ENCODE peak calls at places on chromosomes 5 and 9, in four cellular contexts. N is A549, W is transverse colon, I is esophagus muscularis mucosa. A is an unnamed sample.
A peak's percentile ranks its signal among the peaks of the same experiment; 100 is the strongest.

GRCh38 chr9:95852059-95853032 is 23.1 kb upstream of the ERCC6L2 start:
- DNase-seq in N (peak; percentile 13), W (no peak), I (no peak), A (no peak)

GRCh38 chr9:80839821-80840670 is 849.3 kb downstream of the TLE1 start:
- DNase-seq in N (no peak), W (no peak), I (no peak), A (no peak)

GRCh38 chr9:129889936-129890717 is 54.9 kb downstream of the USP20 start:
- DNase-seq in N (no peak), W (peak; percentile 69), I (no peak), A (no peak)

GRCh38 chr9:97807681-97808080 is 45.3 kb upstream of the FOXE1 start:
- DNase-seq in N (no peak), W (no peak), I (no peak), A (no peak)

GRCh38 chr9:109241931-109242330 is 74.9 kb upstream of the FRRS1L start:
- DNase-seq in N (no peak), W (no peak), I (no peak), A (no peak)

GRCh38 chr5:142920888-142921612 is 150.9 kb downstream of the ARHGAP26 start:
- DNase-seq in N (no peak), W (no peak), I (no peak), A (no peak)

GRCh38 chr9:118992813-118993747 is 376.2 kb downstream of the BRINP1 start:
- DNase-seq in N (no peak), W (no peak), I (no peak), A (no peak)

GRCh38 chr9:68999393-69000105 is 14.4 kb downstream of the PRKACG start:
- DNase-seq in N (peak; percentile 69), W (peak; percentile 73), I (no peak), A (no peak)

GRCh38 chr5:151096001-151096373 is 15.2 kb upstream of the TNIP1 start:
- DNase-seq in N (no peak), W (no peak), I (no peak), A (no peak)

GRCh38 chr9:34675048-34675714 is 12.7 kb upstream of the CCL27 start:
- DNase-seq in N (peak; percentile 79), W (peak; percentile 78), I (no peak), A (no peak)

GRCh38 chr9:121349009-121349408 is 21.0 kb downstream of the STOM start:
- DNase-seq in N (no peak), W (no peak), I (no peak), A (no peak)

GRCh38 chr5:96936431-96937221 is 746 bp downstream of the LNPEP start:
- DNase-seq in N (peak; percentile 21), W (peak; percentile 51), I (no peak), A (peak; percentile 13)

GRCh38 chr5:59790399-59791130 is 103.0 kb downstream of the PDE4D start:
- DNase-seq in N (peak; percentile 77), W (no peak), I (no peak), A (no peak)

GRCh38 chr5:78607864-78608263 is 40.7 kb downstream of the LHFPL2 start:
- DNase-seq in N (no peak), W (no peak), I (no peak), A (no peak)

GRCh38 chr5:80182802-80183645 is 72.8 kb downstream of the SERINC5 start:
- DNase-seq in N (peak; percentile 12), W (peak; percentile 26), I (no peak), A (no peak)

GRCh38 chr9:110125207-110125751 is 82.7 kb downstream of the C9orf152 start:
- DNase-seq in N (peak; percentile 94), W (peak; percentile 93), I (peak; percentile 97), A (peak; percentile 79)

GRCh38 chr9:110129460-110129859 is 78.5 kb downstream of the C9orf152 start:
- DNase-seq in N (no peak), W (no peak), I (no peak), A (no peak)

GRCh38 chr5:61467766-61468482 is 135.9 kb downstream of the ZSWIM6 start:
- DNase-seq in N (no peak), W (no peak), I (no peak), A (no peak)

GRCh38 chr9:37198831-37199230 is 78.5 kb downstream of the ZCCHC7 start:
- DNase-seq in N (no peak), W (no peak), I (no peak), A (no peak)

DNA sequence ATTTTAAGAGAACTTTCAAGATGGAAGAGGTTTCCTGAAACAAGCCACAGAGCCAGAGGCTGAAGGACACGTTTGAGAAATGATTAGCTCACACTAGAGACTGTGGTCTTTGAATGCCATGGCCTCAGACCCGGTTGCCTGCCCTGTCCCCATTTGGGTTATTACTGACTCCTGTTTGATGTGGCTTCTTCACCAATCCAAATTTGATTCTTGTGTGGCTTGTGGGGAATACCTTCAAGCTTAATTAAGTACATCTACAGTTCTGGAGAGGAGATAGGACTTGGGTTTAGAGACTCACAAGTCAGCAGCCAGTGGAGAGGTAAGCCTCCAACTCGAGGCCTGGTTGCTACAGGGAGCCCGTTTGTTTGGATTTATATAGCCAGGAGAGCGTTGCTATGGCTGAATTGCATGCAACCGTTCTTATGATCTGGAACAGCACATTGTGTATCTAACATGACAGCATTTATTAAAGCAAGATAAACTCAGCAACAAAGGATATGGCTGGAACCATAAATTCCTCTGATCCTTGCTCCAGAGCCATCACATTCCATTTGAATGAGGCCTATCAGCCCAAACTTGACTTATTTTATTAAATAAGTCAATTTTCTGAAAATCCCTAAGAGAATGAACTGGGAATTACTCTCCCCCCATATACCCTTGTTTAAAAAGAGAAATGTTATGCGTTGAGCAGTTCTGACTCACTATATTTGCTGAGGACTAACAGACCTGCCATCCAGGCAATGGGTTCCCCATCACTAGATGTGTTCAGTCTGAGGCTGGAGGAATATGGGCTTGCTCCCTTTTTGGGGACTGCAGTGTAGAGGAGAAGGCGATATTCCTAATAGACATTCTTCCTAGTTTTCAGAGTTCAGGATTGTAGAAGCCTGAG is 88.4 kb upstream of the TNFSF8 start:
- DNase-seq in N (no peak), W (peak; percentile 34), I (no peak), A (no peak)
- TF ChIP-seq EP300 in N (no peak), W (peak; percentile 95), I (peak; percentile 88), A (no peak)

GRCh38 chr9:22008662-22009562 is at the start of gene CDKN2B:
- DNase-seq in N (no peak), W (peak; percentile 97), I (peak; percentile 96), A (peak; percentile 93)

GRCh38 chr9:22005700-22006605 is 3.2 kb downstream of the CDKN2B start:
- DNase-seq in N (no peak), W (no peak), I (no peak), A (no peak)

GRCh38 chr9:22005083-22005699 is 3.9 kb downstream of the CDKN2B start:
- DNase-seq in N (no peak), W (no peak), I (no peak), A (no peak)

GRCh38 chr9:22010881-22011625 is 1.9 kb upstream of the CDKN2B start:
- DNase-seq in N (no peak), W (no peak), I (no peak), A (no peak)

DNA sequence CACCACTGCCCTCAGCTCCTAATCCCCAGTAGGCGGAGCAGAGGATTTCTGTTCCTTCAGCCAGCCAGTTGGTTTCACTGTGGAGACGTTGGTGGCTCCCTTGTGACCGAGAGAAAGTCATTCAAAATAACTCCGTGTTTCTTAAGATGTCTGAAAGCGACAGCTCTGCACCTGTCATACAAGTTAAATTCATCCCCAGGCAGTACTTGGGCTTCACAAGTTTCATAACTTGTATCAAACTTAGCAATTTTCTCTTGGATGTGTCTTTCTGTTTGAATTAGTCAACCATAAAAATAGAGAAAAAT is 410 bp upstream of the CDKN2B start:
- DNase-seq in N (no peak), W (no peak), I (no peak), A (no peak)
- TF ChIP-seq CTCF in N (no peak), W (no peak), I (peak; percentile 44), A (no peak)

GRCh38 chr9:136658849-136659535 is 3.7 kb upstream of the EGFL7 start:
- DNase-seq in N (no peak), W (no peak), I (no peak), A (no peak)
- H3K4me3 ChIP-seq in N (no peak overlapping the region), W (no peak overlapping the region), I (peak overlapping the region; percentile 65), A (no peak overlapping the region)

GRCh38 chr9:89052470-89053097 is 61.3 kb downstream of the S1PR3 start:
- DNase-seq in N (no peak), W (no peak), I (peak; percentile 88), A (no peak)
- TF ChIP-seq EP300 in N (no peak), W (no peak), I (no peak), A (no peak)

DNA sequence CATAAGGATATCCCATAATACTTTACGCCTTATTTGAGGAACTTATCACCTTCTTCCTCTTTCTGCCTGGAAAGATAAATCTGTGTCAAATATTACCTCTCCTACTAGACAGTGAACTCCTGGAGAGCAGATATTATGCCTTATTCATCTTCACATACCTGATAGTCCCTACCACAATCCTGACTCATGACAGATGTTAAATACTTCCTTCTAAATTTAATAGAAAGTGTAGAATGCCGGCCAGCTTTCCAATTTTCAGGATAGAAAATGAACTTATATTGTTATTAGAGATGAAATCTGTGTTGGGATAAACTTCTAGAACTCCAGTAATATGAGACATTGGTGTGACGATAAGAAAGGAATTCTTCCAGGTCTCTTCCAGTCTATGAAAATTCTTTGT is 89.0 kb downstream of the GCNT4 start:
- DNase-seq in N (no peak), W (no peak), I (no peak), A (no peak)
- TF ChIP-seq CTCF in N (no peak), W (no peak), I (no peak), A (no peak)

DNA sequence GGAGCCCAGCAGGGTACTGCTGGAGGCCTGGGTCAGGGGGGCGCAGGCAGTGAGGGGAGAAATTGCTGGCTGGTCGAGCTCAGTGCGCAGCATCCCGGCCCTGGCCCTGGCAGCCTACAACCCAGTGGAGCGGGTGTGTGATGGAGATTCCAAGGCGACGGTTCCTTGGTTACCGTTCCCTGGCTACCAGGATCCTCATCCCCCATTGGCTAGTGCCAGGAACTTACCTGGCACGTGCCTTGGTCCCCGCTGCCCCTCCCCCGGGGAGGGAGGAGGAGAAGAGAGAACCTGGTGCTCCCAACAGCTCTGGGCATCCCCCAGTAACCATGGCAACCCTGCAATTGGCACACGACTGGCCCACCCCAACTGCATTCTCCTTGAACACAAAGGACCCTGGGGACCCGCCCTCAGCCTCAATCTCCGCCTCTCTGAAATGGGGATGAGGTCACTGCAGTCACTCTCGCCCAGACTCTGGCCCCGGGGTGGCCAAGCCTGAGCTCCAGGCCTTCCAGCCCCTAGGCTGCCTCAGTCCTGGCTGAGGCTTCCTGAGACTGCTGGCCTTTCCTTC is 4.3 kb downstream of the DBN1 start:
- DNase-seq in N (no peak), W (no peak), I (no peak), A (no peak)
- H3K4me3 ChIP-seq in N (no peak overlapping the region), W (no peak overlapping the region), I (no peak overlapping the region), A (no peak overlapping the region)

DNA sequence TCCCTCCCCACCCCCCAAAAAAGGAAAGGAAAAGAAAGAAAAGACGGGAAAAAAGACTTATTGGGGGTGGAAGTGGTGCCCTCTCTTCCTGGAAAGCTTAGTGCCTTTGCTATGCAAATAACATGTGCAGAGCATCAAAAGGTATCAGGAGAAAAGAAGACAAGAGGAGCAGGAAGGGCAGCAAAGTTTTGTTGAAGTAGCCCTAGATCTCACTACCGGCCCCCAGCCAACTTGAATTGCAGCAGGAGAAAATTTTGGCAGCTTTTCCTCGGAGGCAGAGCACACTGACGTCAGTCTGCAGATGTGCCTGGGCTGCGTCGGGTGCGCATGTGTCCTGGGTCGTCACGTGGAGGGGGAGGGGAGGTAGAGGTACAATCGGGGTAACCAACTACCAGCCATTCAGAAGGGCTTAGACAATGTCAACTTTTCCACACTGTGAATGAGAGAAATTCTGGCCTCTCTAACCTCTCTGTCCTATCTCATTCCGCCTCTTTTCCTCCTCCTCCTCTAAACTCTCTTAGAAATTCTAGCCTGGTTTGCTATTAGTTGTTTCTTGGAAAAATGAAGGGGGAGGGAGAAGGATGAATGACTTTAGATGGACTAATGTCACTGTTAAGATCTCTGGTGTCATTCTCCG is at the start of gene ADAMTS6:
- DNase-seq in N (peak; percentile 68), W (peak; percentile 85), I (peak; percentile 94), A (peak; percentile 92)
- TF ChIP-seq EP300 in N (no peak), W (peak; percentile 54), I (no peak), A (peak; percentile 94)

A was measured in tibial nerve.